ENCODE peak calls at places on chromosomes 6 and 20, in eight cellular contexts. Q is fibroblast of lung; J is left lung; N is GM12865; U is CD4-positive, CD25-positive, alpha-beta regulatory T cell; H is ovary; X is heart right ventricle; L is AG04450. W is an unnamed sample.

GRCh38 chr6:116366740-116367275 is 3.9 kb upstream of the DSE start:
- DNase-seq in N (no peak), L (no peak), Q (no peak), H (no peak), J (no peak), X (no peak), U (no peak), W (no peak)

GRCh38 chr6:139545474-139546116 is 171.1 kb upstream of the CITED2 start:
- DNase-seq in J (no peak), Q (no peak), X (no peak), L (no peak), H (no peak), N (no peak), U (no peak), W (no peak)

GRCh38 chr6:103335412-103335811 is 1524.3 kb downstream of the HACE1 start:
- DNase-seq in L (no peak), N (no peak), Q (no peak), J (no peak), U (no peak), H (no peak), X (no peak), W (no peak)

GRCh38 chr20:1050440-1050839 is 48.3 kb upstream of the RSPO4 start:
- DNase-seq in X (no peak), N (no peak), J (no peak), L (no peak), H (no peak), Q (no peak), U (no peak), W (no peak)

GRCh38 chr6:139858444-139858843 is 484.0 kb upstream of the CITED2 start:
- DNase-seq in H (no peak), U (no peak), N (no peak), Q (no peak), L (no peak), J (no peak), X (no peak), W (no peak)

GRCh38 chr6:110537208-110538123 is 61.1 kb upstream of the SLC22A16 start:
- DNase-seq in Q (peak), L (peak), U (peak), J (no peak), N (no peak), H (no peak), X (no peak), W (no peak)

GRCh38 chr6:3929281-3929798 is 80.2 kb downstream of the FAM50B start:
- DNase-seq in L (no peak), N (no peak), X (no peak), J (no peak), H (peak), U (no peak), Q (peak), W (peak)

GRCh38 chr20:20734475-20734948 is 22.1 kb upstream of the RALGAPA2 start:
- DNase-seq in X (no peak), H (no peak), U (peak), L (no peak), Q (no peak), J (no peak), N (peak), W (no peak)

GRCh38 chr6:159110013-159110412 is 59.2 kb upstream of the FNDC1 start:
- DNase-seq in H (no peak), J (no peak), X (no peak), Q (peak), U (peak), N (peak), L (no peak), W (peak)

GRCh38 chr6:125586074-125586473 is 163.4 kb upstream of the HEY2 start:
- DNase-seq in Q (peak), X (no peak), J (no peak), H (no peak), U (no peak), L (no peak), N (no peak), W (no peak)

GRCh38 chr20:50635676-50636600 is 55.4 kb downstream of the RIPOR3 start:
- DNase-seq in X (peak), L (no peak), U (peak), Q (peak), N (peak), J (peak), H (peak), W (peak)

GRCh38 chr6:140572129-140572528 is 1197.7 kb upstream of the CITED2 start:
- DNase-seq in L (peak), J (no peak), N (peak), H (no peak), X (no peak), Q (peak), U (no peak), W (no peak)

GRCh38 chr6:38012573-38012972 is 193.0 kb downstream of the ZFAND3 start:
- DNase-seq in X (no peak), H (no peak), Q (peak), N (peak), J (no peak), L (peak), U (peak), W (no peak)

GRCh38 chr6:56339524-56339923 is 92.1 kb upstream of the COL21A1 start:
- DNase-seq in J (no peak), Q (no peak), N (no peak), L (no peak), H (no peak), X (no peak), U (no peak), W (no peak)

GRCh38 chr6:130961148-130961547 is 101.9 kb downstream of the EPB41L2 start:
- DNase-seq in U (no peak), Q (peak), X (no peak), H (no peak), N (peak), L (no peak), J (no peak), W (no peak)

GRCh38 chr20:17648306-17648646 is 33.8 kb downstream of the RRBP1 start:
- DNase-seq in N (no peak), H (no peak), Q (no peak), U (no peak), L (no peak), J (peak), X (peak), W (peak)

GRCh38 chr20:49043000-49043399 is 3.1 kb upstream of the CSE1L start:
- DNase-seq in H (no peak), N (no peak), Q (no peak), X (no peak), L (no peak), U (no peak), J (no peak), W (no peak)

GRCh38 chr20:48818481-48818987 is 9.3 kb downstream of the PREX1 start:
- DNase-seq in U (peak), L (no peak), J (no peak), Q (no peak), X (no peak), N (peak), H (no peak), W (no peak)

GRCh38 chr6:136628996-136629395 is 78.8 kb upstream of the MAP7 start:
- DNase-seq in N (no peak), U (peak), H (no peak), Q (peak), X (no peak), L (no peak), J (no peak), W (no peak)

GRCh38 chr6:117491916-117492315 is 9.4 kb downstream of the DCBLD1 start:
- DNase-seq in H (no peak), N (no peak), L (no peak), Q (peak), J (no peak), X (no peak), U (no peak), W (no peak)

GRCh38 chr6:162032620-162033019 is 694.9 kb downstream of the PRKN start:
- DNase-seq in J (no peak), L (no peak), H (no peak), U (no peak), X (no peak), N (no peak), Q (peak), W (no peak)

GRCh38 chr6:46103437-46103836 is 26.4 kb upstream of the ENPP4 start:
- DNase-seq in N (no peak), X (no peak), U (peak), H (no peak), Q (no peak), L (no peak), J (no peak), W (no peak)

GRCh38 chr20:14921546-14921945 is 584.1 kb upstream of the FLRT3 start:
- DNase-seq in J (no peak), L (no peak), N (no peak), H (no peak), Q (peak), U (no peak), X (no peak), W (no peak)

GRCh38 chr20:61516398-61517208 is 264.5 kb downstream of the CDH4 start:
- DNase-seq in X (peak), Q (peak), N (no peak), U (no peak), J (no peak), L (no peak), H (no peak), W (no peak)

DNA sequence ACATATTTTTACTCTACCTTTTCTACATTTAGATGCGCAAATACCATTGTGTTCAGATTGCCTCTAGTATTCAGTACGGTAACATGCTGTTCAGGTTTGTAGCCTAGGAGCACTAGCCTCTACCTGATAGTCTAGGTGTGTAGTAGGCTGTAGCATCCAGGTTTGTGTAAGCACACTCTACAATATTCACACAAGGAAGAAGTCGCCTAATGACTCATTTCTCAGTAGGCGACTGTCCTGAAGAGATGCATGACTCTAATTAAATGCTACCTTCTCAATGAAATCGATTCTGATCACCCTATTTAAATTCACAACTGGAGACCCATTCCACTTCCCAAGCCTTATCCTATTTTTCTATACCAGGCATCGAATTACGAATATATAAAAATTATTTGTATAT is 1.3 kb downstream of the MCUR1 start:
- DNase-seq in U (no peak), H (no peak), L (no peak), X (no peak), J (no peak), N (peak), Q (no peak), W (no peak)
- H3K4me3 ChIP-seq in U (peak), H (peak), L (peak), X (peak), J (peak), N (peak), Q (peak), W (no peak)

GRCh38 chr6:163579880-163580295 is 165.4 kb downstream of the QKI start:
- DNase-seq in U (no peak), J (no peak), N (peak), L (no peak), Q (peak), H (no peak), X (no peak), W (peak)

GRCh38 chr6:163585932-163586437 is 171.5 kb downstream of the QKI start:
- DNase-seq in X (peak), N (no peak), U (no peak), H (no peak), J (no peak), Q (peak), L (peak), W (peak)

GRCh38 chr6:163586888-163587287 is 172.4 kb downstream of the QKI start:
- DNase-seq in L (no peak), J (no peak), Q (no peak), X (no peak), H (no peak), U (no peak), N (no peak), W (no peak)

GRCh38 chr6:163580311-163581030 is 166.0 kb downstream of the QKI start:
- DNase-seq in U (no peak), J (no peak), L (no peak), X (no peak), Q (no peak), N (no peak), H (no peak), W (no peak)

GRCh38 chr6:163583558-163583957 is 169.0 kb downstream of the QKI start:
- DNase-seq in N (no peak), L (no peak), U (no peak), X (no peak), H (no peak), J (no peak), Q (peak), W (no peak)
- H3K4me3 ChIP-seq in N (no peak), L (no peak), U (no peak), X (no peak), H (no peak), J (no peak), Q (no peak), W (no peak)

GRCh38 chr6:108844632-108845031 is 3.6 kb upstream of the ARMC2 start:
- DNase-seq in U (no peak), H (no peak), X (no peak), J (no peak), N (no peak), L (no peak), Q (no peak), W (no peak)
- H3K4me3 ChIP-seq in U (no peak), H (no peak), X (no peak), J (no peak), N (no peak), L (no peak), Q (no peak), W (no peak)

GRCh38 chr6:30672445-30673253 is at the start of gene DHX16:
- DNase-seq in U (peak), H (peak), J (peak), N (peak), Q (peak), X (peak), L (peak), W (peak)
- H3K4me3 ChIP-seq in U (peak), H (peak), J (peak), N (peak), Q (peak), X (peak), L (peak), W (peak)

GRCh38 chr6:156016186-156016976 is 560.7 kb upstream of the NOX3 start:
- DNase-seq in X (no peak), N (no peak), U (no peak), L (no peak), Q (no peak), J (no peak), H (no peak), W (no peak)
- H3K4me3 ChIP-seq in X (no peak), N (no peak), U (no peak), L (no peak), Q (no peak), J (no peak), H (no peak), W (no peak)

GRCh38 chr6:30683137-30683979 is 3.1 kb downstream of the PPP1R18 start:
- DNase-seq in L (no peak), Q (no peak), N (no peak), H (no peak), J (no peak), X (peak), U (no peak), W (no peak)

GRCh38 chr6:30684386-30685156 is 1.9 kb downstream of the PPP1R18 start:
- DNase-seq in X (peak), N (peak), U (peak), Q (peak), H (no peak), L (no peak), J (peak), W (no peak)

GRCh38 chr6:30682181-30683117 is 4.0 kb downstream of the PPP1R18 start:
- DNase-seq in J (peak), N (peak), U (peak), L (no peak), Q (peak), X (peak), H (peak), W (peak)

GRCh38 chr6:30685157-30685976 is 1.1 kb downstream of the PPP1R18 start:
- DNase-seq in X (peak), L (no peak), J (no peak), N (peak), H (no peak), U (peak), Q (no peak), W (no peak)

DNA sequence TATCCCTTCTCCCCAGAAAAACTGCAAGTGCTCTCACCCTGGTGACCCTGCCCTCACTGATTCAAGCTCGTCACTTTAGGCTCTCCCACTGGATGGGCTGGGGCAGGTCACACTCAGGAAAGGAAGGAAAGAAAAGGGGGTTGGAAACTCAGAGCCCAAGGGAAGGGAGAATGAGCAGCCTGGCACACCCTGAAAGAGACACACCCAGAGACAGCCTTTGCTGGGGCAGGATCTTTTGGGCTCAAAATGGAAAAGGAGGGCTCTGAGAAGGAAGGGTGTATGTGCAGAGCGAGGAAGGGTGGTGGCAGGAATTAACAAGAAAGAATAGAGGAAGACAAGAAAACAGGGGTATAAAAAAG is 2.5 kb downstream of the PPP1R18 start:
- DNase-seq in U (no peak), L (no peak), H (no peak), Q (no peak), J (no peak), N (no peak), X (no peak), W (no peak)
- H3K4me3 ChIP-seq in U (peak), L (peak), H (peak), Q (peak), J (peak), N (peak), X (peak), W (peak)

GRCh38 chr20:56631318-56631989 is 2.3 kb downstream of the TFAP2C start:
- DNase-seq in H (no peak), L (no peak), N (no peak), U (no peak), J (no peak), X (no peak), Q (no peak), W (no peak)
- H3K4me3 ChIP-seq in H (no peak), L (no peak), N (no peak), U (no peak), J (no peak), X (no peak), Q (no peak), W (no peak)

W was measured in body of pancreas.